ENCODE peak calls at places on chromosomes 16 and 17, in seven cellular contexts. O is NCI-H1694 treated with DMSO at 0.1 percent for 48 hours, J is COLO829, D is NCI-H460, E is SHP77, B is activated B cell treated with CpG ODN at 0.5 μM for 24 hours, T is NCI-H1048. I is an unnamed sample.

GRCh38 chr17:67360880-67361279 is 5.5 kb downstream of the PSMD12 start:
- DNase-seq in T (no peak), E (no peak), D (no peak), B (no peak), J (no peak), O (no peak), I (no peak)

GRCh38 chr16:28494141-28494851 is at the start of gene APOBR:
- DNase-seq in O (peak), J (no peak), B (peak), T (no peak), D (no peak), E (no peak), I (no peak)

GRCh38 chr16:77273-77806 is 685 bp upstream of the MPG start:
- DNase-seq in D (peak), E (no peak), B (peak), J (peak), T (no peak), O (no peak), I (peak)

GRCh38 chr16:77782694-77783093 is 5.7 kb upstream of the VAT1L start:
- DNase-seq in B (no peak), O (no peak), E (no peak), D (no peak), T (no peak), J (no peak), I (no peak)

GRCh38 chr17:2779545-2779944 is 16.7 kb upstream of the RAP1GAP2 start:
- DNase-seq in T (no peak), J (no peak), B (no peak), E (no peak), D (no peak), O (no peak), I (no peak)

GRCh38 chr16:66717112-66717675 is 20.7 kb upstream of the CMTM4 start:
- DNase-seq in E (peak), D (peak), O (peak), J (no peak), B (no peak), T (no peak), I (peak)

GRCh38 chr17:81406117-81406953 is 11.1 kb downstream of the BAHCC1 start:
- DNase-seq in D (no peak), O (no peak), B (no peak), T (no peak), E (no peak), J (no peak), I (no peak)

GRCh38 chr16:30567991-30568638 is 3.4 kb downstream of the ZNF688 start:
- DNase-seq in J (peak), D (peak), T (no peak), E (peak), O (no peak), B (no peak), I (no peak)

GRCh38 chr16:2035431-2036199 is 8.9 kb downstream of the NHERF2 start:
- DNase-seq in T (no peak), D (no peak), E (peak), J (no peak), O (no peak), B (no peak), I (no peak)

GRCh38 chr17:34369571-34369970 is 6.5 kb upstream of the CCL1 start:
- DNase-seq in D (no peak), T (no peak), B (no peak), O (no peak), E (no peak), J (no peak), I (no peak)

GRCh38 chr17:42526031-42526444 is 10.0 kb upstream of the NAGLU start:
- DNase-seq in J (no peak), O (no peak), E (no peak), T (no peak), B (no peak), D (no peak), I (no peak)

GRCh38 chr16:10694306-10694705 is 424 bp downstream of the TEKT5 start:
- DNase-seq in D (no peak), J (no peak), B (no peak), T (no peak), E (no peak), O (no peak), I (no peak)

GRCh38 chr17:65109543-65109942 is 27.6 kb upstream of the RGS9 start:
- DNase-seq in D (no peak), O (no peak), E (no peak), T (no peak), B (no peak), J (no peak), I (no peak)

GRCh38 chr17:3885970-3886369 is 6.9 kb downstream of the CAMKK1 start:
- DNase-seq in D (peak), J (no peak), B (no peak), O (no peak), T (no peak), E (no peak), I (no peak)

GRCh38 chr16:1776672-1776955 is 3.7 kb upstream of the MRPS34 start:
- DNase-seq in O (no peak), B (no peak), D (no peak), E (no peak), T (no peak), J (no peak), I (no peak)